ENCODE peak calls at places on chromosomes 6 and 20, in nine cellular contexts. P is neuronal stem cell; X is tibial nerve; T is NB4; H is EL; D is effector CD4-positive, alpha-beta T cell; G is cardiac muscle cell; R is KBM-7; Z is COR-L47. B is an unnamed sample.

GRCh38 chr6:154786144-154786868 is 53.1 kb downstream of the SCAF8 start:
- DNase-seq in H (no peak), G (no peak), Z (no peak), T (no peak), D (no peak), P (no peak), X (no peak), R (no peak), B (no peak)

GRCh38 chr6:139590206-139590605 is 215.8 kb upstream of the CITED2 start:
- DNase-seq in X (no peak), H (no peak), G (no peak), Z (no peak), R (no peak), D (no peak), T (no peak), P (no peak), B (no peak)

GRCh38 chr6:40998661-40999060 is 40.4 kb downstream of the UNC5CL start:
- DNase-seq in G (no peak), R (no peak), H (no peak), X (no peak), D (no peak), Z (no peak), T (no peak), P (no peak), B (no peak)

GRCh38 chr6:125149256-125150144 is 4.1 kb upstream of the TPD52L1 start:
- DNase-seq in P (no peak), H (peak), T (no peak), G (no peak), Z (no peak), D (no peak), R (no peak), X (no peak), B (no peak)

GRCh38 chr6:146968041-146968760 is 236.0 kb upstream of the STXBP5 start:
- DNase-seq in G (peak), D (no peak), T (no peak), H (peak), X (no peak), Z (no peak), P (no peak), R (no peak), B (peak)

GRCh38 chr6:16276991-16277981 is 38.9 kb downstream of the GMPR start:
- DNase-seq in G (peak), T (peak), H (peak), R (peak), Z (no peak), D (no peak), X (peak), P (peak), B (peak)

GRCh38 chr6:145841668-145842067 is 27.1 kb upstream of the FBXO30 start:
- DNase-seq in D (no peak), Z (no peak), X (no peak), G (no peak), P (no peak), T (no peak), R (no peak), H (no peak), B (no peak)

GRCh38 chr6:108557494-108558371 is 3.0 kb upstream of the FOXO3 start:
- DNase-seq in T (no peak), R (peak), X (peak), Z (peak), P (peak), D (peak), G (peak), H (peak), B (peak)

GRCh38 chr6:36848658-36849441 is 9.6 kb upstream of the CPNE5 start:
- DNase-seq in R (no peak), P (peak), D (no peak), Z (no peak), H (no peak), T (peak), X (no peak), G (peak), B (peak)

GRCh38 chr20:34129518-34130162 is 17.6 kb upstream of the EIF2S2 start:
- DNase-seq in G (peak), X (no peak), H (peak), D (peak), Z (peak), P (peak), R (peak), T (peak), B (peak)

GRCh38 chr6:45690846-45691245 is 313.1 kb upstream of the SUPT3H start:
- DNase-seq in H (peak), D (no peak), Z (no peak), X (no peak), P (no peak), R (no peak), G (no peak), T (no peak), B (no peak)

GRCh38 chr6:701696-702479 is 8.9 kb upstream of the EXOC2 start:
- DNase-seq in T (no peak), H (no peak), G (no peak), P (no peak), D (no peak), Z (no peak), R (no peak), X (no peak), B (no peak)

GRCh38 chr6:16130932-16131387 is 2.1 kb downstream of the MYLIP start:
- DNase-seq in Z (no peak), H (peak), G (peak), T (peak), X (no peak), D (peak), R (peak), P (peak), B (no peak)

GRCh38 chr6:134529921-134530320 is 212.0 kb upstream of the SGK1 start:
- DNase-seq in X (no peak), G (peak), R (peak), T (peak), P (no peak), Z (no peak), D (no peak), H (peak), B (no peak)

GRCh38 chr6:33453361-33454008 is 891 bp upstream of the ZBTB9 start:
- DNase-seq in P (no peak), T (peak), Z (no peak), R (peak), H (no peak), D (no peak), G (no peak), X (no peak), B (peak)

GRCh38 chr20:50929299-50930138 is 1.7 kb downstream of the ADNP start:
- DNase-seq in T (peak), R (peak), X (peak), H (peak), D (peak), Z (peak), G (peak), P (peak), B (peak)

GRCh38 chr6:143361536-143362191 is 88.8 kb downstream of the ADAT2 start:
- DNase-seq in P (no peak), H (no peak), X (no peak), D (no peak), Z (no peak), T (no peak), G (peak), R (no peak), B (peak)

GRCh38 chr20:46317685-46318177 is 9.4 kb upstream of the CDH22 start:
- DNase-seq in T (no peak), Z (peak), G (no peak), D (no peak), X (no peak), R (no peak), H (no peak), P (no peak), B (no peak)

GRCh38 chr6:15430947-15431405 is 185.1 kb downstream of the JARID2 start:
- DNase-seq in R (no peak), D (no peak), X (no peak), T (no peak), P (no peak), G (peak), Z (no peak), H (no peak), B (no peak)

GRCh38 chr6:84618836-84619235 is 145.6 kb downstream of the TBX18 start:
- DNase-seq in D (no peak), G (peak), H (peak), X (no peak), T (no peak), Z (no peak), P (no peak), R (no peak), B (no peak)

GRCh38 chr6:125947581-125947980 is 9.0 kb upstream of the HINT3 start:
- DNase-seq in H (peak), T (no peak), X (no peak), D (no peak), R (no peak), G (peak), P (no peak), Z (no peak), B (no peak)

GRCh38 chr6:31143148-31143547 is 4.3 kb upstream of the PSORS1C2 start:
- DNase-seq in R (no peak), D (no peak), X (peak), G (peak), P (no peak), T (no peak), H (peak), Z (no peak), B (no peak)

GRCh38 chr6:5302220-5302946 is 41.1 kb downstream of the FARS2 start:
- DNase-seq in Z (no peak), R (no peak), T (no peak), P (no peak), G (no peak), H (no peak), D (no peak), X (no peak), B (peak)

GRCh38 chr6:114304304-114304887 is 38.4 kb downstream of the HS3ST5 start:
- DNase-seq in Z (peak), P (no peak), R (peak), T (peak), G (peak), D (no peak), H (peak), X (no peak), B (peak)

GRCh38 chr6:16602035-16602434 is 159.2 kb downstream of the ATXN1 start:
- DNase-seq in D (no peak), T (no peak), H (no peak), Z (no peak), X (no peak), R (no peak), G (no peak), P (no peak), B (no peak)

GRCh38 chr6:143195349-143195845 is 134.7 kb downstream of the AIG1 start:
- DNase-seq in X (no peak), T (no peak), G (peak), H (no peak), P (no peak), D (no peak), R (no peak), Z (no peak), B (no peak)

GRCh38 chr6:44178424-44179071 is 19.9 kb downstream of the CAPN11 start:
- DNase-seq in P (no peak), R (no peak), G (no peak), D (no peak), Z (no peak), X (no peak), T (no peak), H (no peak), B (no peak)

GRCh38 chr6:142683688-142684087 is 261.3 kb downstream of the HIVEP2 start:
- DNase-seq in G (no peak), P (no peak), T (no peak), R (no peak), X (no peak), D (no peak), H (no peak), Z (no peak), B (no peak)

GRCh38 chr6:13664703-13665352 is 46.8 kb downstream of the RANBP9 start:
- DNase-seq in P (no peak), Z (no peak), R (no peak), H (peak), X (no peak), G (peak), T (no peak), D (no peak), B (no peak)

GRCh38 chr6:21769405-21769851 is 175.9 kb downstream of the SOX4 start:
- DNase-seq in R (no peak), X (no peak), G (peak), T (no peak), H (peak), Z (no peak), P (peak), D (no peak), B (no peak)

GRCh38 chr6:166545156-166545555 is 41.3 kb downstream of the RAMACL start:
- DNase-seq in P (no peak), Z (no peak), H (no peak), D (no peak), R (no peak), G (no peak), X (no peak), T (no peak), B (no peak)

GRCh38 chr6:132764370-132764769 is 6.7 kb upstream of the VNN2 start:
- DNase-seq in H (peak), D (no peak), R (no peak), T (no peak), G (peak), P (no peak), X (no peak), Z (no peak), B (no peak)

B was measured in NCI-H2171 treated with DMSO at 0.1 percent for 48 hours.